ENCODE peak calls at places on chromosome 6, in ten cellular contexts. A, S, Y, H, P, C, O, Z, G and Q are unnamed samples.

GRCh38 chr6:108250240-108250866 is 10.5 kb downstream of the SNX3 start:
- DNase-seq in A (no peak), S (no peak), Y (no peak), H (peak; percentile 30), P (no peak), C (no peak), O (peak; percentile 37), Z (no peak), G (no peak), Q (no peak)

GRCh38 chr6:17972978-17973622 is 14.3 kb downstream of the KIF13A start:
- DNase-seq in A (no peak), S (no peak), Y (no peak), H (no peak), P (no peak), C (no peak), O (no peak), Z (no peak), G (no peak), Q (no peak)

GRCh38 chr6:55827818-55828522 is 47.4 kb downstream of the BMP5 start:
- DNase-seq in A (no peak), S (no peak), Y (no peak), H (peak; percentile 33), P (no peak), C (no peak), O (no peak), Z (no peak), G (no peak), Q (no peak)

GRCh38 chr6:164252952-164253351 is 838.4 kb downstream of the QKI start:
- DNase-seq in A (no peak), S (no peak), Y (no peak), H (no peak), P (no peak), C (no peak), O (no peak), Z (no peak), G (no peak), Q (no peak)

GRCh38 chr6:167847936-167848335 is 21.2 kb downstream of the AFDN start:
- DNase-seq in A (no peak), S (no peak), Y (no peak), H (no peak), P (no peak), C (no peak), O (no peak), Z (no peak), G (no peak), Q (no peak)

GRCh38 chr6:104325341-104326172 is 534.2 kb downstream of the HACE1 start:
- DNase-seq in A (no peak), S (no peak), Y (no peak), H (no peak), P (no peak), C (no peak), O (peak; percentile 43), Z (no peak), G (no peak), Q (no peak)

GRCh38 chr6:147156218-147156617 is 48.0 kb upstream of the STXBP5 start:
- DNase-seq in A (no peak), S (no peak), Y (no peak), H (no peak), P (no peak), C (no peak), O (no peak), Z (no peak), G (no peak), Q (no peak)

GRCh38 chr6:21840428-21840827 is 246.9 kb downstream of the SOX4 start:
- DNase-seq in A (no peak), S (no peak), Y (no peak), H (peak; percentile 78), P (no peak), C (no peak), O (peak; percentile 96), Z (no peak), G (no peak), Q (no peak)

GRCh38 chr6:42264852-42265390 is 47.3 kb upstream of the MRPS10 start:
- DNase-seq in A (no peak), S (no peak), Y (no peak), H (no peak), P (no peak), C (peak; percentile 53), O (no peak), Z (no peak), G (no peak), Q (no peak)

GRCh38 chr6:42264146-42264851 is 46.6 kb upstream of the MRPS10 start:
- DNase-seq in A (no peak), S (no peak), Y (no peak), H (no peak), P (no peak), C (peak; percentile 62), O (no peak), Z (no peak), G (no peak), Q (no peak)

GRCh38 chr6:42260972-42261371 is 43.3 kb upstream of the MRPS10 start:
- DNase-seq in A (no peak), S (peak; percentile 28), Y (no peak), H (no peak), P (peak; percentile 53), C (peak; percentile 70), O (no peak), Z (peak; percentile 46), G (no peak), Q (no peak)

GRCh38 chr6:42260424-42260888 is 42.8 kb upstream of the MRPS10 start:
- DNase-seq in A (no peak), S (no peak), Y (no peak), H (no peak), P (peak; percentile 59), C (peak; percentile 70), O (no peak), Z (no peak), G (no peak), Q (no peak)

DNA sequence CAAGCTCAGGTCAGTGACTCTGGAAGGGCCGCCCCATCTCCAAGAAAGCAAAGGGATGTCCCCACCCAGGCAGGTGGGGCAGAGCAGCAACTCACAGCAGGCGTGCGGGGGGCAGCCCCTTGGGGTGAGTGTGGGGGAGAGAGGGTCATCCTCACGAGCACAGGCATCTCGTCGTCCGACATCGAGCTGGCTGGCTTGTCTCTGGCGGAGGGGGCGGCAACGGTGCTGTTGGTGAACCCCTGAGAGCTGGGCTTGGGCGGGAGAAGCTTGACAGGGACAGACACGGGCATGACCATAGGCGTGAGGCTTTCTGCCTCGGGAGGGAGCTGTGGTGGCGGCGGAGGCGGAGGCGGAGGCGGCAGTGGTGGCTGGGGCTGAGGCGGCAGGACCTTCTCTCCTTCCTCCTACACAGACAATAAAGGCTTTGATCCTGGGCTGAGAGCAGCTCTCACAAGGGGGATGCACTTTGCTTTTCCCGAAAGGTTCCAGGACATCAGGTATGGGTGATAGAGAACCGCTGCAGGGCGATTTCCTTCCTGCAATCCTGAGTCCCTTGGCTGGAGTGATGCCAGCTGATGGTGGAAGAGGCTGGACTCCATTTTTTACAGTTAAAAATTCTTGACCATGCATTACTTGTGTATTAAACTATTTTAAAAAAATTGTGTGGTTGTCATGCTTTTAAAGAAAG is 45.6 kb upstream of the MRPS10 start:
- DNase-seq in A (no peak), S (no peak), Y (no peak), H (no peak), P (no peak), C (no peak), O (no peak), Z (no peak), G (no peak), Q (no peak)
- TF ChIP-seq POLR2A in A (no peak), S (no peak), Y (no peak), H (no peak), P (no peak), C (no peak), O (no peak), Z (no peak), G (no peak), Q (no peak)

GRCh38 chr6:87706187-87706966 is 4.3 kb upstream of the AKIRIN2 start:
- DNase-seq in A (no peak), S (no peak), Y (no peak), H (peak; percentile 85), P (no peak), C (no peak), O (no peak), Z (no peak), G (no peak), Q (no peak)

GRCh38 chr6:87700729-87701675 is 1.0 kb downstream of the AKIRIN2 start:
- DNase-seq in A (peak; percentile 41), S (peak; percentile 35), Y (no peak), H (peak; percentile 62), P (peak; percentile 81), C (no peak), O (peak; percentile 72), Z (peak; percentile 42), G (peak; percentile 75), Q (peak; percentile 19)

GRCh38 chr6:87702589-87702945 is 534 bp upstream of the AKIRIN2 start:
- DNase-seq in A (no peak), S (no peak), Y (no peak), H (peak; percentile 76), P (no peak), C (no peak), O (no peak), Z (no peak), G (no peak), Q (no peak)

GRCh38 chr6:87701676-87702588 is at the start of gene AKIRIN2:
- DNase-seq in A (peak; percentile 97), S (peak; percentile 98), Y (peak; percentile 97), H (peak; percentile 99), P (peak; percentile 97), C (peak; percentile 99), O (peak; percentile 100), Z (peak; percentile 97), G (peak; percentile 98), Q (peak; percentile 95)

DNA sequence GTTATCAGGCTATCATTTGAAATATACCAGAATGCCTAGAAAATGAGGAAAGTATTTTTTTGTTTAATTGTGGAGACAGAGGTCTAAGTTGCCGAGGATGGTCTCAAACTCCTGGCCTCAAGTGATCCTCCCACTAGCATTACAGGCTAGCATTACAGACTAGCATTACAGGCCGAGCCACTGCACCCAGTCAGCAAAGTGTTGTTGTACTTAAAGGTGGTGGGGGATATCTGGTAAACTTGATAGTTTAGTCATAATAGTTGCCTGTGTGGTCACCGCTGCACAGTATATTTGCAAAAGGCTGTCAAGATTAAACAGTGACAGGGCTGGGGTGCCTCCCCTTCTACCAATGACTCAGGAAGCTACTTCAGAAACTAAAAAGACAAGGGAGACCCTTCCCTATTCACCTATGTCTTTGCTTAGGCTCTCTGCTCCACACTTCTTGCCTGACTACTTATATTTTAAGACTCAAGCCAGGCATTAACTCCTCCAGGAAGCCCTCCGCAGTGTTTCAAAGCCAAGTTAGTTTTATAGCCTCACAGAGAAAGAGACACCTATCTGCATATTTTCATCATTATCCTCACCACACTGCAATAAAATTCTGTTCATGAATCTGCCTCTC is 3.1 kb upstream of the AKIRIN2 start:
- DNase-seq in A (no peak), S (no peak), Y (no peak), H (peak; percentile 80), P (no peak), C (no peak), O (no peak), Z (no peak), G (no peak), Q (no peak)
- TF ChIP-seq CTCF in A (no peak), S (no peak), Y (no peak), H (no peak), P (no peak), C (no peak), O (no peak), Z (no peak), G (no peak), Q (no peak)

GRCh38 chr6:170087946-170088348 is 202.9 kb downstream of the DLL1 start:
- DNase-seq in A (no peak), S (peak; percentile 55), Y (peak; percentile 35), H (no peak), P (peak; percentile 8), C (peak; percentile 63), O (no peak), Z (peak; percentile 16), G (peak; percentile 70), Q (no peak)

GRCh38 chr6:170090561-170090960 is 200.3 kb downstream of the DLL1 start:
- DNase-seq in A (no peak), S (no peak), Y (no peak), H (no peak), P (no peak), C (no peak), O (no peak), Z (no peak), G (no peak), Q (no peak)

GRCh38 chr6:170089937-170090335 is 200.9 kb downstream of the DLL1 start:
- DNase-seq in A (no peak), S (peak; percentile 6), Y (no peak), H (no peak), P (no peak), C (peak; percentile 56), O (no peak), Z (peak; percentile 8), G (peak; percentile 58), Q (no peak)

GRCh38 chr6:170086639-170087420 is 204.0 kb downstream of the DLL1 start:
- DNase-seq in A (no peak), S (peak; percentile 7), Y (peak; percentile 23), H (no peak), P (peak; percentile 0), C (peak; percentile 62), O (no peak), Z (peak; percentile 9), G (peak; percentile 37), Q (no peak)

GRCh38 chr6:170088349-170088951 is 202.4 kb downstream of the DLL1 start:
- DNase-seq in A (no peak), S (peak; percentile 22), Y (peak; percentile 25), H (no peak), P (no peak), C (peak; percentile 62), O (no peak), Z (peak; percentile 14), G (peak; percentile 61), Q (no peak)
- H3K4me1 ChIP-seq in A (no peaks in the 10 kb centered on the region), S (peaks cover 22% of the 10 kb centered on the region), Y (no peaks in the 10 kb centered on the region), H (no peaks in the 10 kb centered on the region), P (no peaks in the 10 kb centered on the region), C (peaks cover 23% of the 10 kb centered on the region), O (no peaks in the 10 kb centered on the region), Z (no peaks in the 10 kb centered on the region), G (no peaks in the 10 kb centered on the region), Q (peaks cover 4% of the 10 kb centered on the region)

GRCh38 chr6:145963216-145964068 is 716 bp downstream of the SHPRH start:
- DNase-seq in A (peak; percentile 35), S (peak; percentile 44), Y (peak; percentile 46), H (peak; percentile 43), P (peak; percentile 33), C (peak; percentile 76), O (peak; percentile 68), Z (no peak), G (no peak), Q (peak; percentile 14)
- TF ChIP-seq POLR2A in A (no peak), S (no peak), Y (no peak), H (no peak), P (no peak), C (no peak), O (no peak), Z (no peak), G (no peak), Q (no peak)